ENCODE peak calls at places on chromosome 6, in eight cellular contexts. X is endothelial cell, D is psoas muscle, S is MCF 10A, E is KBM-7, B is HT-29, N is HFF-Myc, T is heart right ventricle. M is an unnamed sample.

GRCh38 chr6:154606457-154606856 is 96.0 kb upstream of the CNKSR3 start:
- DNase-seq in N (no peak), B (no peak), D (no peak), X (no peak), E (peak), T (no peak), S (no peak), M (no peak)

GRCh38 chr6:125944434-125944816 is 12.1 kb upstream of the HINT3 start:
- DNase-seq in T (peak), B (peak), S (peak), D (no peak), X (no peak), E (peak), N (no peak), M (no peak)

GRCh38 chr6:102764317-102764716 is 1370.8 kb downstream of the GRIK2 start:
- DNase-seq in S (no peak), N (no peak), B (no peak), X (no peak), T (no peak), E (no peak), D (no peak), M (no peak)

GRCh38 chr6:13044390-13044789 is 283.9 kb downstream of the TBC1D7 start:
- DNase-seq in N (peak), E (peak), X (no peak), B (peak), T (no peak), D (no peak), S (peak), M (no peak)

GRCh38 chr6:101000334-101000733 is 119.2 kb upstream of the ASCC3 start:
- DNase-seq in S (peak), D (no peak), E (no peak), N (no peak), B (no peak), T (no peak), X (no peak), M (no peak)

GRCh38 chr6:123879749-123880148 is 76.1 kb downstream of the NKAIN2 start:
- DNase-seq in D (no peak), E (no peak), S (no peak), X (no peak), B (no peak), N (no peak), T (no peak), M (no peak)

GRCh38 chr6:16148498-16148897 is 19.6 kb downstream of the MYLIP start:
- DNase-seq in T (no peak), X (peak), S (no peak), N (no peak), E (no peak), D (no peak), B (peak), M (no peak)

GRCh38 chr6:24655229-24655628 is 9.2 kb upstream of the KIAA0319 start:
- DNase-seq in E (no peak), D (no peak), B (no peak), T (no peak), X (no peak), S (no peak), N (no peak), M (no peak)

GRCh38 chr6:76682842-76683241 is 610.4 kb upstream of the IMPG1 start:
- DNase-seq in T (no peak), B (peak), E (peak), S (peak), D (no peak), N (no peak), X (no peak), M (no peak)

GRCh38 chr6:46453221-46453620 is 38.0 kb downstream of the RCAN2 start:
- DNase-seq in B (no peak), X (no peak), E (no peak), S (peak), N (peak), T (no peak), D (no peak), M (peak)

GRCh38 chr6:46967950-46968349 is 46.2 kb upstream of the ADGRF5 start:
- DNase-seq in N (no peak), S (no peak), E (no peak), D (no peak), T (no peak), X (no peak), B (no peak), M (no peak)

GRCh38 chr6:21402368-21402767 is 191.2 kb upstream of the SOX4 start:
- DNase-seq in N (peak), B (no peak), X (no peak), E (no peak), S (peak), D (no peak), T (no peak), M (no peak)

GRCh38 chr6:81812416-81812815 is 59.9 kb upstream of the TENT5A start:
- DNase-seq in S (no peak), X (no peak), T (no peak), D (no peak), E (peak), B (no peak), N (no peak), M (no peak)

GRCh38 chr6:136343700-136344099 is 54.1 kb upstream of the BCLAF1 start:
- DNase-seq in X (no peak), T (no peak), B (no peak), N (no peak), S (no peak), E (no peak), D (no peak), M (no peak)

GRCh38 chr6:108738684-108739406 is 109.4 kb upstream of the ARMC2 start:
- DNase-seq in E (no peak), T (no peak), N (no peak), S (no peak), D (no peak), X (no peak), B (no peak), M (no peak)

GRCh38 chr6:112203577-112204349 is 50.6 kb downstream of the LAMA4 start:
- DNase-seq in N (no peak), X (no peak), B (peak), S (peak), T (no peak), E (no peak), D (no peak), M (no peak)

GRCh38 chr6:117072134-117072533 is 193.2 kb upstream of the VGLL2 start:
- DNase-seq in D (peak), N (no peak), S (peak), X (no peak), T (peak), B (no peak), E (no peak), M (no peak)

GRCh38 chr6:13378669-13379590 is 50.6 kb upstream of the TBC1D7 start:
- DNase-seq in X (no peak), N (no peak), D (no peak), B (peak), T (no peak), S (peak), E (no peak), M (no peak)

GRCh38 chr6:118335325-118335724 is 212.8 kb upstream of the PLN start:
- DNase-seq in S (no peak), T (no peak), X (no peak), E (no peak), B (no peak), D (no peak), N (no peak), M (no peak)

GRCh38 chr6:26089272-26089671 is 2.0 kb downstream of the HFE start:
- DNase-seq in B (no peak), D (no peak), X (no peak), N (no peak), T (peak), S (no peak), E (no peak), M (no peak)

GRCh38 chr6:114284281-114284680 is 58.5 kb downstream of the HS3ST5 start:
- DNase-seq in E (no peak), D (no peak), N (no peak), T (no peak), S (peak), B (no peak), X (no peak), M (no peak)

GRCh38 chr6:6892706-6893601 is 214.8 kb upstream of the RREB1 start:
- DNase-seq in X (no peak), N (no peak), T (peak), E (no peak), D (peak), B (no peak), S (no peak), M (no peak)

GRCh38 chr6:155250701-155251381 is 13.0 kb upstream of the CLDN20 start:
- DNase-seq in D (no peak), X (no peak), S (no peak), E (no peak), B (no peak), N (no peak), T (no peak), M (no peak)

GRCh38 chr6:41439524-41440418 is 104.4 kb downstream of the NCR2 start:
- DNase-seq in B (no peak), X (no peak), N (no peak), S (no peak), T (no peak), E (peak), D (no peak), M (no peak)

GRCh38 chr6:62982951-62983350 is 228.3 kb upstream of the FKBP1C start:
- DNase-seq in N (no peak), X (no peak), T (no peak), D (no peak), B (peak), E (no peak), S (no peak), M (no peak)

GRCh38 chr6:155201461-155202226 is 62.2 kb upstream of the CLDN20 start:
- DNase-seq in B (peak), E (no peak), X (no peak), T (no peak), D (no peak), S (peak), N (peak), M (no peak)

GRCh38 chr6:167588920-167589614 is 237.6 kb upstream of the AFDN start:
- DNase-seq in B (no peak), X (no peak), S (no peak), D (no peak), T (no peak), E (no peak), N (no peak), M (no peak)

GRCh38 chr6:134560019-134560418 is 242.1 kb upstream of the SGK1 start:
- DNase-seq in S (no peak), E (no peak), X (no peak), N (no peak), B (no peak), D (no peak), T (no peak), M (no peak)

GRCh38 chr6:42454428-42454791 is 2.7 kb upstream of the TRERF1 start:
- DNase-seq in X (peak), D (peak), T (peak), B (peak), N (no peak), S (no peak), E (peak), M (no peak)